ENCODE peak calls at places on chromosomes 1 and 21, in five cellular contexts. L, S, U, E and Z are unnamed samples.

GRCh38 chr1:161209790-161210409 is 5.2 kb upstream of the FCER1G start:
- DNase-seq in L (peak; percentile 84), S (no peak), U (peak; percentile 76), E (peak; percentile 59), Z (no peak)

GRCh38 chr1:38728176-38728908 is 131.2 kb downstream of the RRAGC start:
- DNase-seq in L (no peak), S (peak; percentile 3), U (no peak), E (peak; percentile 56), Z (peak; percentile 88)

GRCh38 chr1:24201941-24202440 is 14.9 kb upstream of the IFNLR1 start:
- DNase-seq in L (peak; percentile 73), S (peak; percentile 57), U (peak; percentile 42), E (peak; percentile 87), Z (peak; percentile 69)

GRCh38 chr1:151798571-151798970 is 6.6 kb downstream of the LINGO4 start:
- DNase-seq in L (no peak), S (no peak), U (no peak), E (no peak), Z (no peak)

GRCh38 chr21:32083175-32083574 is 195.7 kb downstream of the MIS18A start:
- DNase-seq in L (no peak), S (no peak), U (no peak), E (no peak), Z (no peak)

GRCh38 chr1:22117238-22117637 is 25.7 kb downstream of the WNT4 start:
- DNase-seq in L (no peak), S (no peak), U (no peak), E (no peak), Z (no peak)

GRCh38 chr1:173294853-173295252 is 87.7 kb upstream of the TNFSF4 start:
- DNase-seq in L (no peak), S (no peak), U (no peak), E (no peak), Z (no peak)

GRCh38 chr1:156642265-156643185 is 608 bp downstream of the BCAN start:
- DNase-seq in L (no peak), S (no peak), U (no peak), E (no peak), Z (no peak)

GRCh38 chr1:211518330-211519289 is 26.6 kb upstream of the RD3 start:
- DNase-seq in L (no peak), S (no peak), U (no peak), E (no peak), Z (no peak)

GRCh38 chr1:38547346-38547745 is 312.2 kb downstream of the RRAGC start:
- DNase-seq in L (no peak), S (no peak), U (no peak), E (no peak), Z (no peak)

GRCh38 chr1:119794856-119795255 is 16.4 kb downstream of the REG4 start:
- DNase-seq in L (no peak), S (no peak), U (no peak), E (no peak), Z (no peak)

GRCh38 chr1:163241716-163242115 is 39.0 kb upstream of the RGS5 start:
- DNase-seq in L (no peak), S (no peak), U (no peak), E (no peak), Z (no peak)

GRCh38 chr1:169624887-169625286 is 5.0 kb downstream of the SELP start:
- DNase-seq in L (no peak), S (no peak), U (no peak), E (no peak), Z (no peak)

GRCh38 chr1:234840843-234841242 is 230.9 kb upstream of the IRF2BP2 start:
- DNase-seq in L (no peak), S (no peak), U (no peak), E (peak; percentile 33), Z (no peak)

GRCh38 chr1:39130297-39130696 is 74.2 kb upstream of the MACF1 start:
- DNase-seq in L (no peak), S (no peak), U (no peak), E (peak; percentile 89), Z (peak; percentile 76)

GRCh38 chr21:42737969-42738590 is 84.7 kb downstream of the PDE9A start:
- DNase-seq in L (peak; percentile 81), S (no peak), U (peak; percentile 63), E (no peak), Z (no peak)

GRCh38 chr21:45886610-45887026 is 95.0 kb upstream of the COL6A1 start:
- DNase-seq in L (no peak), S (no peak), U (no peak), E (no peak), Z (no peak)

GRCh38 chr1:63073530-63074306 is 248.6 kb upstream of the FOXD3 start:
- DNase-seq in L (no peak), S (no peak), U (no peak), E (no peak), Z (no peak)

GRCh38 chr1:180247061-180247460 is 17.0 kb downstream of the LHX4 start:
- DNase-seq in L (no peak), S (no peak), U (no peak), E (no peak), Z (no peak)

GRCh38 chr1:65425697-65426096 is 5.2 kb downstream of the LEPR start:
- DNase-seq in L (no peak), S (no peak), U (no peak), E (peak; percentile 78), Z (peak; percentile 55)

GRCh38 chr1:109369167-109369746 is 28.5 kb downstream of the SORT1 start:
- DNase-seq in L (no peak), S (no peak), U (no peak), E (peak; percentile 70), Z (no peak)

GRCh38 chr1:44084998-44085675 is 33.5 kb upstream of the KLF17 start:
- DNase-seq in L (no peak), S (no peak), U (no peak), E (peak; percentile 67), Z (peak; percentile 39)

GRCh38 chr21:45947716-45948255 is 33.8 kb upstream of the COL6A1 start:
- DNase-seq in L (no peak), S (no peak), U (no peak), E (no peak), Z (no peak)

GRCh38 chr1:244778356-244778755 is 57.1 kb upstream of the COX20 start:
- DNase-seq in L (no peak), S (no peak), U (no peak), E (peak; percentile 74), Z (peak; percentile 69)

GRCh38 chr1:186002426-186002825 is 268.2 kb downstream of the HMCN1 start:
- DNase-seq in L (no peak), S (no peak), U (no peak), E (peak; percentile 25), Z (no peak)

GRCh38 chr1:8285103-8285502 is 32.8 kb upstream of the SLC45A1 start:
- DNase-seq in L (no peak), S (no peak), U (no peak), E (no peak), Z (no peak)

GRCh38 chr1:204258213-204259115 is 44.7 kb upstream of the GOLT1A start:
- DNase-seq in L (peak; percentile 79), S (no peak), U (no peak), E (peak; percentile 29), Z (no peak)

GRCh38 chr1:202293620-202294019 is 48.1 kb downstream of the UBE2T start:
- DNase-seq in L (no peak), S (no peak), U (no peak), E (no peak), Z (no peak)
- H3K4me3 ChIP-seq in L (no peak overlapping the region), S (no peak overlapping the region), U (no peak overlapping the region), E (no peak overlapping the region), Z (no peak overlapping the region)

GRCh38 chr1:89199515-89199914 is 773 bp upstream of the GBP4 start:
- DNase-seq in L (no peak), S (no peak), U (peak; percentile 9), E (no peak), Z (no peak)
- H3K4me3 ChIP-seq in L (peak overlapping the region; percentile 59), S (peak overlapping the region; percentile 63), U (peak overlapping the region; percentile 92), E (no peak overlapping the region), Z (no peak overlapping the region)

GRCh38 chr1:32758795-32759430 is 56.3 kb upstream of the SYNC start:
- DNase-seq in L (no peak), S (no peak), U (no peak), E (no peak), Z (no peak)
- H3K4me3 ChIP-seq in L (no peak overlapping the region), S (no peak overlapping the region), U (no peak overlapping the region), E (no peak overlapping the region), Z (no peak overlapping the region)

GRCh38 chr1:59150537-59151386 is 146.1 kb upstream of the FGGY start:
- DNase-seq in L (no peak), S (peak; percentile 71), U (no peak), E (peak; percentile 94), Z (peak; percentile 100)
- H3K4me3 ChIP-seq in L (no peak overlapping the region), S (peak overlapping the region; percentile 56), U (no peak overlapping the region), E (no peak overlapping the region), Z (peak overlapping the region; percentile 14)

GRCh38 chr1:243488459-243489163 is 232.8 kb downstream of the SDCCAG8 start:
- DNase-seq in L (no peak), S (no peak), U (no peak), E (no peak), Z (no peak)
- H3K4me3 ChIP-seq in L (no peak overlapping the region), S (no peak overlapping the region), U (no peak overlapping the region), E (no peak overlapping the region), Z (no peak overlapping the region)

DNA sequence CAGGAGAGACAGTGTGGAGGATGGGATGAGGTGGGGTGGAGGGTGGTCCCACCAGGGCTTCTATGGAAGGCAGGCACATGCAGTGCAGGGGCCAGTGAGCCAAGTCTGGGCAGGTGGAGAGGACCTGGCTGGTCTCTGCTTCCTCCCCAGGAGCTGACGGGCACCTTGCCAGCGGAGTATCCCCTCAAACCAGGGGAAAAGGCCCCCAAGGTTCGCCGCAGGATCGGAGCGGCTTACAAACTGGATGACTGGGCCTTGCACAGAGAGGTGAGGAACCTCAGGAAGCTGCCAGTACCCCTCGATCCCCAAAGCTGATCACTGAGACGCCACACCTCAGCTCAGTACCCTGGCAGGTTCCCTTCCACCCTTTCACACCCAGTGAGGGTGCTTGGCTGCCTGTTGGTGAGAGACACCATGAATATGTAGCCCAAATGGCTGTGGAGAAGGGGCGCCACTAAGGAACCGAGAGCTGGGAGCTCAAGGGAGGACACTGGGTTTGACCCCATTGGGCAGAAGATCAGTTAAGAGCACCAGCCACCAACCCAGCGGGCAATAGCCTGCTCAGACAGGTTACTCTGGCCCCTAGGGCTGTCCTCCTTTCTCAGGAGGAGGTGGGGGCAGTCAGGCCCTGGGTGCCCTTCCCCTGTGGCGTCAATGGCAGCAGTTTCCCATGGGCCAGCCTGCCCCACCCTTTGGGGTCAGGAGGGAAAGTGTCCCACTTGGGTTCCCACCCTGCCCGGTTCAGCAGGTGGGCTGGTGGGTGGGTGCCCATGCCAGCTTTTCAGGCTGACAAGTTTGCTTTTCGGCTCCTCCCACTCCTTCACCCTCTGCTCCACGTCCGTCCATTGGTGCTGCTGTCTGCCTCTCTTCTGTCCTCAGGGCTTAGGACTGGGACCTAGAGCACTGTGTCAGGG is 5.5 kb downstream of the INAVA start:
- DNase-seq in L (no peak), S (no peak), U (no peak), E (no peak), Z (no peak)
- H3K4me3 ChIP-seq in L (no peak overlapping the region), S (no peak overlapping the region), U (no peak overlapping the region), E (no peak overlapping the region), Z (no peak overlapping the region)

GRCh38 chr1:242147096-242147976 is 148.4 kb upstream of the MAP1LC3C start:
- DNase-seq in L (no peak), S (no peak), U (no peak), E (peak; percentile 32), Z (no peak)
- H3K4me3 ChIP-seq in L (peak overlapping the region; percentile 28), S (peak overlapping the region; percentile 25), U (no peak overlapping the region), E (no peak overlapping the region), Z (no peak overlapping the region)

DNA sequence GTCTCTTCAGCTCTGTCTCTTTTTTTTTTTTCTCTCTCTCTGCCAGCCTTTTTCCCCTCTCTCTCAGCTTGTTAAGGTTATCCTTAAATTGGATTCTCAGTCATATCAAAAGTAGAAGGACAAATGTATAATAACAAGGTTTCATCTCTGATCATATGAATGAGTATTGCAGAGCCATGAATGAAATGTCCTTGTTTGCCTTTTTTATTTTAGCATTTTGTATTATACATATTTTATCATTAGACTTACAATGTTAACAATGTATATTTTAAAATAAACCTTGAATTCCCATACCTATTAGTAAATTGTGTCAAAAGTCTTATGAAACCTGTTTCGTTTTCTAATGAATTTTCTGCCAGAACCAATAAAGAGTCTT is 596 bp downstream of the DNAJB4 start:
- DNase-seq in L (no peak), S (no peak), U (no peak), E (no peak), Z (no peak)
- H3K4me3 ChIP-seq in L (peak overlapping the region; percentile 69), S (peak overlapping the region; percentile 79), U (peak overlapping the region; percentile 57), E (peak overlapping the region; percentile 69), Z (peak overlapping the region; percentile 55)